ENCODE peak calls at places on chromosomes 16 and 17, in eight cellular contexts. S, I, Q, V, C, H, R and T are unnamed samples.
A peak's percentile ranks its signal among the peaks of the same experiment; 100 is the strongest.

GRCh38 chr16:57387598-57388354 is 15.5 kb downstream of the CX3CL1 start:
- DNase-seq in S (no peak), I (no peak), Q (no peak), V (no peak), C (no peak), H (no peak), R (no peak), T (no peak)

GRCh38 chr16:27284865-27285675 is 16.5 kb upstream of the NSMCE1 start:
- DNase-seq in S (no peak), I (no peak), Q (no peak), V (no peak), C (no peak), H (no peak), R (no peak), T (no peak)

GRCh38 chr17:2054262-2054739 is 602 bp upstream of the HIC1 start:
- DNase-seq in S (no peak), I (no peak), Q (no peak), V (no peak), C (peak; percentile 56), H (peak; percentile 33), R (peak; percentile 52), T (peak; percentile 48)

GRCh38 chr17:38741853-38742421 is 6.2 kb downstream of the PCGF2 start:
- DNase-seq in S (no peak), I (peak; percentile 65), Q (no peak), V (peak; percentile 49), C (no peak), H (no peak), R (peak; percentile 50), T (peak; percentile 27)

GRCh38 chr17:56779306-56779705 is 54.4 kb downstream of the C17orf67 start:
- DNase-seq in S (no peak), I (no peak), Q (no peak), V (no peak), C (no peak), H (peak; percentile 23), R (no peak), T (no peak)

GRCh38 chr17:62091804-62092203 is 26.7 kb upstream of the MED13 start:
- DNase-seq in S (no peak), I (no peak), Q (no peak), V (no peak), C (no peak), H (no peak), R (no peak), T (no peak)

GRCh38 chr16:87956169-87956770 is 5.0 kb downstream of the BANP start:
- DNase-seq in S (peak; percentile 51), I (peak; percentile 70), Q (no peak), V (no peak), C (no peak), H (no peak), R (peak; percentile 59), T (peak; percentile 34)

GRCh38 chr16:72312862-72313261 is 140.9 kb upstream of the PMFBP1 start:
- DNase-seq in S (no peak), I (no peak), Q (no peak), V (no peak), C (no peak), H (no peak), R (peak; percentile 22), T (no peak)

GRCh38 chr16:87625241-87625797 is 23.0 kb downstream of the JPH3 start:
- DNase-seq in S (no peak), I (no peak), Q (no peak), V (no peak), C (no peak), H (no peak), R (no peak), T (no peak)

GRCh38 chr17:17203173-17203730 is 2.9 kb downstream of the PLD6 start:
- DNase-seq in S (no peak), I (no peak), Q (no peak), V (no peak), C (no peak), H (no peak), R (no peak), T (no peak)

GRCh38 chr16:49564577-49565224 is 191.1 kb downstream of the C16orf78 start:
- DNase-seq in S (no peak), I (no peak), Q (no peak), V (peak; percentile 83), C (no peak), H (no peak), R (no peak), T (no peak)

GRCh38 chr17:75856062-75856681 is 1.0 kb upstream of the WBP2 start:
- DNase-seq in S (peak; percentile 61), I (no peak), Q (no peak), V (no peak), C (no peak), H (peak; percentile 45), R (no peak), T (no peak)

GRCh38 chr16:29815032-29815721 is 775 bp upstream of the PAGR1 start:
- DNase-seq in S (peak; percentile 48), I (no peak), Q (no peak), V (no peak), C (no peak), H (no peak), R (no peak), T (no peak)

GRCh38 chr17:77881545-77881944 is 77.0 kb upstream of the TNRC6C start:
- DNase-seq in S (peak; percentile 69), I (peak; percentile 89), Q (peak; percentile 76), V (peak; percentile 94), C (no peak), H (no peak), R (peak; percentile 89), T (no peak)

GRCh38 chr17:29956225-29956624 is 14.8 kb downstream of the EFCAB5 start:
- DNase-seq in S (no peak), I (no peak), Q (no peak), V (no peak), C (no peak), H (no peak), R (no peak), T (no peak)

GRCh38 chr17:35486920-35487727 is 38.6 kb upstream of the SLFN13 start:
- DNase-seq in S (no peak), I (peak; percentile 72), Q (peak; percentile 26), V (no peak), C (no peak), H (no peak), R (peak; percentile 72), T (peak; percentile 85)

GRCh38 chr16:30659507-30660423 is 1.5 kb downstream of the FBRS start:
- DNase-seq in S (no peak), I (peak; percentile 58), Q (peak; percentile 45), V (no peak), C (peak; percentile 72), H (no peak), R (peak; percentile 31), T (peak; percentile 42)

GRCh38 chr17:35977509-35977908 is 3.8 kb downstream of the CCL16 start:
- DNase-seq in S (no peak), I (no peak), Q (no peak), V (no peak), C (no peak), H (no peak), R (no peak), T (no peak)

GRCh38 chr17:40352779-40353394 is 11.7 kb downstream of the GJD3 start:
- DNase-seq in S (no peak), I (no peak), Q (no peak), V (no peak), C (no peak), H (no peak), R (no peak), T (peak; percentile 31)

GRCh38 chr16:16148755-16149154 is 74.5 kb downstream of the ABCC6 start:
- DNase-seq in S (no peak), I (no peak), Q (no peak), V (no peak), C (no peak), H (no peak), R (peak; percentile 17), T (no peak)

GRCh38 chr16:16150878-16151152 is 72.5 kb downstream of the ABCC6 start:
- DNase-seq in S (no peak), I (no peak), Q (no peak), V (no peak), C (no peak), H (no peak), R (no peak), T (no peak)

GRCh38 chr16:16151315-16151714 is 72.0 kb downstream of the ABCC6 start:
- DNase-seq in S (no peak), I (no peak), Q (no peak), V (no peak), C (no peak), H (peak; percentile 8), R (no peak), T (peak; percentile 23)

GRCh38 chr16:16149710-16150116 is 73.6 kb downstream of the ABCC6 start:
- DNase-seq in S (no peak), I (no peak), Q (no peak), V (no peak), C (no peak), H (no peak), R (no peak), T (no peak)

GRCh38 chr16:16150117-16150877 is 73.0 kb downstream of the ABCC6 start:
- DNase-seq in S (peak; percentile 95), I (no peak), Q (no peak), V (peak; percentile 42), C (no peak), H (no peak), R (peak; percentile 92), T (no peak)
- H3K4me3 ChIP-seq in S (no peak overlapping the region), I (no peak overlapping the region), Q (no peak overlapping the region), V (no peak overlapping the region), C (no peak overlapping the region), H (no peak overlapping the region), R (no peak overlapping the region), T (no peak overlapping the region)

GRCh38 chr16:47574091-47575054 is 113.2 kb downstream of the PHKB start:
- DNase-seq in S (no peak), I (no peak), Q (no peak), V (no peak), C (peak; percentile 55), H (peak; percentile 20), R (peak; percentile 64), T (peak; percentile 96)
- H3K4me3 ChIP-seq in S (no peak overlapping the region), I (no peak overlapping the region), Q (no peak overlapping the region), V (no peak overlapping the region), C (no peak overlapping the region), H (no peak overlapping the region), R (no peak overlapping the region), T (no peak overlapping the region)

GRCh38 chr17:5234645-5235576 is at the start of gene SCIMP:
- DNase-seq in S (no peak), I (peak; percentile 75), Q (peak; percentile 31), V (no peak), C (no peak), H (no peak), R (no peak), T (no peak)
- H3K4me3 ChIP-seq in S (no peak within 1 kb of the TSS), I (no peak within 1 kb of the TSS), Q (no peak within 1 kb of the TSS), V (no peak within 1 kb of the TSS), C (no peak within 1 kb of the TSS), H (no peak within 1 kb of the TSS), R (no peak within 1 kb of the TSS), T (no peak within 1 kb of the TSS)

GRCh38 chr17:41676058-41676419 is 12.6 kb upstream of the EIF1 start:
- DNase-seq in S (no peak), I (no peak), Q (no peak), V (no peak), C (no peak), H (no peak), R (no peak), T (no peak)

GRCh38 chr17:41679740-41680425 is 8.8 kb upstream of the EIF1 start:
- DNase-seq in S (no peak), I (no peak), Q (no peak), V (no peak), C (no peak), H (no peak), R (no peak), T (no peak)

GRCh38 chr17:41680426-41681040 is 8.2 kb upstream of the EIF1 start:
- DNase-seq in S (no peak), I (no peak), Q (no peak), V (no peak), C (no peak), H (no peak), R (no peak), T (no peak)

GRCh38 chr17:41678907-41679739 is 9.6 kb upstream of the EIF1 start:
- DNase-seq in S (no peak), I (peak; percentile 60), Q (no peak), V (no peak), C (peak; percentile 67), H (peak; percentile 40), R (peak; percentile 68), T (peak; percentile 60)

GRCh38 chr17:41678411-41678906 is 10.2 kb upstream of the EIF1 start:
- DNase-seq in S (no peak), I (no peak), Q (no peak), V (no peak), C (peak; percentile 61), H (peak; percentile 30), R (peak; percentile 30), T (peak; percentile 40)
- H3K4me3 ChIP-seq in S (no peak overlapping the region), I (peak overlapping the region; percentile 12), Q (no peak overlapping the region), V (no peak overlapping the region), C (peak overlapping the region; percentile 50), H (peak overlapping the region; percentile 46), R (peak overlapping the region; percentile 13), T (no peak overlapping the region)